ENCODE peak calls at places on chromosomes 4 and X, in ten cellular contexts. Y is aorta; D is neuronal stem cell; J is Peyer's patch; I is tibial nerve; M is tibial artery; G is transverse colon; B is CD8-positive, alpha-beta T cell; U is heart right ventricle; T is psoas muscle. E is an unnamed sample. For H3K4me1, the result is how much of the 10 kb centered on the place peaks cover.

GRCh38 chr4:41028392-41029076 is 185.8 kb downstream of the APBB2 start:
- DNase-seq in Y (no peak), D (no peak), J (no peak), I (no peak), M (no peak), G (no peak), B (no peak), U (no peak), T (no peak), E (no peak)

GRCh38 chr4:7048642-7049041 is 5.5 kb downstream of the TADA2B start:
- DNase-seq in Y (no peak), D (no peak), J (no peak), I (no peak), M (no peak), G (no peak), B (no peak), U (no peak), T (no peak), E (no peak)

GRCh38 chr4:82469776-82470345 is 39.5 kb downstream of the ENOPH1 start:
- DNase-seq in Y (no peak), D (no peak), J (no peak), I (no peak), M (no peak), G (no peak), B (no peak), U (no peak), T (no peak), E (no peak)

GRCh38 chrX:45134303-45134702 is 66.4 kb downstream of the DIPK2B start:
- DNase-seq in Y (no peak), D (no peak), J (no peak), I (no peak), M (no peak), G (no peak), B (no peak), U (peak), T (no peak), E (no peak)

GRCh38 chrX:71147496-71148277 is 3.0 kb downstream of the NLGN3 start:
- DNase-seq in Y (no peak), D (no peak), J (no peak), I (no peak), M (no peak), G (no peak), B (no peak), U (no peak), T (no peak), E (no peak)

GRCh38 chr4:99383833-99384392 is 31.4 kb upstream of the ADH1C start:
- DNase-seq in Y (peak), D (no peak), J (no peak), I (peak), M (peak), G (no peak), B (no peak), U (peak), T (peak), E (peak)

GRCh38 chr4:8646296-8647093 is 53.9 kb downstream of the CPZ start:
- DNase-seq in Y (no peak), D (peak), J (no peak), I (no peak), M (peak), G (no peak), B (no peak), U (peak), T (no peak), E (no peak)

GRCh38 chrX:154029439-154029838 is 9.7 kb upstream of the IRAK1 start:
- DNase-seq in Y (no peak), D (no peak), J (no peak), I (no peak), M (no peak), G (peak), B (no peak), U (no peak), T (no peak), E (no peak)

GRCh38 chrX:151753313-151754041 is 18.9 kb downstream of the CNGA2 start:
- DNase-seq in Y (peak), D (peak), J (no peak), I (peak), M (peak), G (peak), B (no peak), U (peak), T (peak), E (peak)

GRCh38 chr4:38605794-38606586 is 58.0 kb upstream of the KLF3 start:
- DNase-seq in Y (no peak), D (peak), J (no peak), I (no peak), M (no peak), G (peak), B (no peak), U (no peak), T (no peak), E (peak)

GRCh38 chr4:174284181-174284886 is 623 bp downstream of the CEP44 start:
- DNase-seq in Y (no peak), D (no peak), J (no peak), I (no peak), M (no peak), G (peak), B (no peak), U (no peak), T (no peak), E (no peak)

GRCh38 chr4:110742148-110742547 is 119.3 kb upstream of the PITX2 start:
- DNase-seq in Y (no peak), D (no peak), J (no peak), I (no peak), M (no peak), G (no peak), B (no peak), U (no peak), T (no peak), E (no peak)

GRCh38 chrX:151902813-151903591 is 9.7 kb upstream of the MAGEA4 start:
- DNase-seq in Y (peak), D (no peak), J (no peak), I (peak), M (peak), G (peak), B (no peak), U (peak), T (peak), E (peak)

GRCh38 chr4:55637272-55637820 is 1.2 kb upstream of the NMU start:
- DNase-seq in Y (no peak), D (no peak), J (no peak), I (no peak), M (no peak), G (no peak), B (no peak), U (no peak), T (no peak), E (no peak)

GRCh38 chr4:7902101-7902553 is 37.5 kb downstream of the AFAP1 start:
- DNase-seq in Y (no peak), D (no peak), J (no peak), I (no peak), M (no peak), G (no peak), B (no peak), U (no peak), T (no peak), E (no peak)

GRCh38 chrX:53237056-53237455 is 12.0 kb upstream of the KDM5C start:
- DNase-seq in Y (no peak), D (no peak), J (no peak), I (no peak), M (no peak), G (no peak), B (no peak), U (no peak), T (no peak), E (no peak)

GRCh38 chr4:11149612-11150259 is 279.0 kb downstream of the HS3ST1 start:
- DNase-seq in Y (no peak), D (no peak), J (no peak), I (no peak), M (no peak), G (no peak), B (no peak), U (no peak), T (no peak), E (no peak)

GRCh38 chr4:53346920-53347852 is 18.7 kb downstream of the SCFD2 start:
- DNase-seq in Y (no peak), D (no peak), J (no peak), I (no peak), M (no peak), G (no peak), B (no peak), U (peak), T (no peak), E (no peak)

GRCh38 chrX:49166914-49167739 is 4.6 kb downstream of the MAGIX start:
- DNase-seq in Y (peak), D (no peak), J (peak), I (peak), M (peak), G (peak), B (peak), U (peak), T (peak), E (peak)

GRCh38 chr4:4488405-4489404 is 53.1 kb downstream of the STX18 start:
- DNase-seq in Y (peak), D (peak), J (peak), I (peak), M (peak), G (peak), B (peak), U (peak), T (peak), E (peak)

GRCh38 chr4:90209922-90210321 is 82.7 kb downstream of the CCSER1 start:
- DNase-seq in Y (no peak), D (no peak), J (no peak), I (no peak), M (no peak), G (no peak), B (no peak), U (no peak), T (no peak), E (no peak)

GRCh38 chr4:112526061-112526460 is 10.1 kb upstream of the NEUROG2 start:
- DNase-seq in Y (no peak), D (no peak), J (no peak), I (no peak), M (no peak), G (no peak), B (no peak), U (no peak), T (no peak), E (no peak)

GRCh38 chr4:140809671-140810070 is 53.5 kb upstream of the TBC1D9 start:
- DNase-seq in Y (no peak), D (no peak), J (no peak), I (peak), M (no peak), G (no peak), B (no peak), U (no peak), T (no peak), E (no peak)

GRCh38 chrX:8462488-8462887 is 2.1 kb upstream of the VCX3B start:
- DNase-seq in Y (no peak), D (no peak), J (no peak), I (no peak), M (no peak), G (no peak), B (no peak), U (no peak), T (no peak), E (no peak)

GRCh38 chrX:68995780-68996551 is 167.1 kb downstream of the EFNB1 start:
- DNase-seq in Y (peak), D (no peak), J (no peak), I (peak), M (no peak), G (peak), B (no peak), U (peak), T (peak), E (no peak)

GRCh38 chrX:136780738-136781137 is at the start of gene ARHGEF6:
- DNase-seq in Y (no peak), D (no peak), J (peak), I (no peak), M (no peak), G (peak), B (peak), U (peak), T (no peak), E (no peak)

GRCh38 chrX:320126-320783 is 1.7 kb upstream of the GTPBP6 start:
- DNase-seq in Y (peak), D (no peak), J (no peak), I (no peak), M (peak), G (peak), B (no peak), U (no peak), T (peak), E (no peak)

GRCh38 chr4:74125072-74125471 is 26.1 kb upstream of the CXCL2 start:
- DNase-seq in Y (no peak), D (no peak), J (no peak), I (no peak), M (no peak), G (no peak), B (no peak), U (no peak), T (no peak), E (no peak)

GRCh38 chr4:70940134-70940533 is 38.0 kb downstream of the MOB1B start:
- DNase-seq in Y (no peak), D (no peak), J (no peak), I (no peak), M (no peak), G (no peak), B (no peak), U (no peak), T (no peak), E (no peak)

GRCh38 chr4:1543561-1543960 is 137.3 kb upstream of the NKX1-1 start:
- DNase-seq in Y (no peak), D (no peak), J (no peak), I (no peak), M (no peak), G (no peak), B (no peak), U (no peak), T (peak), E (no peak)

GRCh38 chr4:8435656-8436121 is 4.8 kb downstream of the ACOX3 start:
- DNase-seq in Y (no peak), D (no peak), J (peak), I (no peak), M (no peak), G (peak), B (no peak), U (no peak), T (no peak), E (no peak)

GRCh38 chr4:2858451-2859217 is 15.0 kb downstream of the ADD1 start:
- DNase-seq in Y (no peak), D (no peak), J (no peak), I (no peak), M (no peak), G (peak), B (no peak), U (no peak), T (no peak), E (peak)

GRCh38 chr4:2860391-2861348 is 17.0 kb downstream of the ADD1 start:
- DNase-seq in Y (no peak), D (no peak), J (no peak), I (no peak), M (no peak), G (no peak), B (no peak), U (peak), T (no peak), E (peak)

GRCh38 chr4:2857349-2857927 is 13.8 kb downstream of the ADD1 start:
- DNase-seq in Y (no peak), D (no peak), J (no peak), I (no peak), M (no peak), G (no peak), B (no peak), U (no peak), T (no peak), E (no peak)

GRCh38 chr4:2861631-2862436 is 18.2 kb downstream of the ADD1 start:
- DNase-seq in Y (no peak), D (no peak), J (no peak), I (no peak), M (no peak), G (no peak), B (no peak), U (no peak), T (no peak), E (no peak)

GRCh38 chr4:2859514-2859913 is 15.9 kb downstream of the ADD1 start:
- DNase-seq in Y (no peak), D (no peak), J (no peak), I (no peak), M (no peak), G (no peak), B (no peak), U (no peak), T (no peak), E (no peak)
- H3K4me1 ChIP-seq in Y (under half), D (under half), J (under half), I (under half), M (under half), G (half or more), B (half or more), U (under half), T (half or more), E (under half)

DNA sequence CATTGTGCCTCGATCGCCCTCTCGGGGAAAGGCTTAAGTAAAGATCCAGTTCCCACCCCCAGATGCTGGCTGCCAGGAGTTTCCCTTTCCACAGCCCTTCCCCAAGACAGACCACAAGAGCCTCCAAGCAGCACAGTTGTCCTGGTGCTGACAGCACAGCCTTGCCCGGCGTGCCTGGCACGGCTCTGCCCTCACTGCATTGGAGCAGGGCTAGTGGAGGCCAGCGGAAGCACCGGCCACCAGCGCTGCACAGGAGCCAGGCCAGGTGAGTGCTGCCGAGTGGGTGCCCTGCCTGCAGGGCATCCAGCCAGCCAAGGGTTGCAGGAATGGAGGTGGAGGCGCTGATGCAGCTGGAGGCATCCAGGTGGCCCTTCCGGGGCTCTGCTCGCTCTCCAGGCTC is 9.6 kb upstream of the MSANTD1 start:
- DNase-seq in Y (no peak), D (no peak), J (no peak), I (no peak), M (no peak), G (no peak), B (no peak), U (no peak), T (no peak), E (no peak)
- H3K4me1 ChIP-seq in Y (under half), D (under half), J (under half), I (under half), M (under half), G (under half), B (under half), U (under half), T (under half), E (under half)

GRCh38 chrX:118727686-118728339 is 407 bp downstream of the IL13RA1 start:
- DNase-seq in Y (peak), D (no peak), J (no peak), I (no peak), M (peak), G (peak), B (peak), U (peak), T (peak), E (no peak)

GRCh38 chrX:118723376-118723775 is 4.0 kb upstream of the IL13RA1 start:
- DNase-seq in Y (no peak), D (no peak), J (no peak), I (no peak), M (no peak), G (no peak), B (no peak), U (no peak), T (no peak), E (no peak)

GRCh38 chrX:118726887-118727685 is at the start of gene IL13RA1:
- DNase-seq in Y (peak), D (peak), J (peak), I (peak), M (peak), G (peak), B (peak), U (peak), T (peak), E (peak)

GRCh38 chrX:118724775-118725174 is 2.6 kb upstream of the IL13RA1 start:
- DNase-seq in Y (no peak), D (no peak), J (no peak), I (no peak), M (no peak), G (no peak), B (no peak), U (no peak), T (no peak), E (no peak)

DNA sequence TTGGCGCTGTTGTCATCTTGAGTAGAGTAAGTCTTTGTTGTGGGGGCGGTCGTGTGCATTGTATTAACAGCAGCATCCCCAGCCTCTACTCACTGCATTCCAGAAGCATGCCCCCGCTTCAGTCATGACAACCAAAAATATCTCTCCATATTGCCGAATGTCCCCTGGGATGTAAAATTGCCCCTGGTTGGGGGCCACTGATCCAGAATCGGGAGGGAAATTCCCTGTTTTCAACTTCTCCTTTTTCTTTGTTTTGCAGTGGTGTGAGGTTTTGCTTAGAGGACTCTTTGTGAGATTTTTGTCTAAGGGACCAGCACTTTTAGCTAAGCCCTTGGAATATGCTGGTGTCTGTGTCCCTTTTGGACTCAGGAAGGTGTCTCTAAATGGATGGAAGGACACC is 3.1 kb upstream of the IL13RA1 start:
- DNase-seq in Y (no peak), D (no peak), J (no peak), I (no peak), M (no peak), G (no peak), B (no peak), U (no peak), T (no peak), E (no peak)
- H3K4me1 ChIP-seq in Y (under half), D (under half), J (under half), I (under half), M (under half), G (under half), B (under half), U (under half), T (under half), E (under half)

GRCh38 chr4:144357970-144358369 is 217.5 kb upstream of the GYPA start:
- DNase-seq in Y (no peak), D (no peak), J (no peak), I (no peak), M (no peak), G (no peak), B (no peak), U (no peak), T (no peak), E (no peak)
- H3K4me1 ChIP-seq in Y (under half), D (under half), J (under half), I (under half), M (under half), G (under half), B (under half), U (under half), T (under half), E (under half)

GRCh38 chr4:85642356-85643100 is 167.6 kb downstream of the ARHGAP24 start:
- DNase-seq in Y (no peak), D (no peak), J (no peak), I (no peak), M (no peak), G (no peak), B (no peak), U (no peak), T (no peak), E (no peak)
- H3K4me1 ChIP-seq in Y (under half), D (under half), J (under half), I (under half), M (under half), G (under half), B (under half), U (under half), T (under half), E (under half)

GRCh38 chrX:72271812-72272211 is 5.2 kb downstream of the RPS4X start:
- DNase-seq in Y (no peak), D (no peak), J (no peak), I (no peak), M (no peak), G (no peak), B (no peak), U (no peak), T (no peak), E (no peak)

GRCh38 chrX:72273718-72274117 is 3.3 kb downstream of the RPS4X start:
- DNase-seq in Y (no peak), D (no peak), J (no peak), I (no peak), M (no peak), G (no peak), B (peak), U (no peak), T (no peak), E (no peak)

GRCh38 chrX:72272868-72273267 is 4.2 kb downstream of the RPS4X start:
- DNase-seq in Y (no peak), D (no peak), J (no peak), I (no peak), M (no peak), G (no peak), B (no peak), U (no peak), T (no peak), E (no peak)

GRCh38 chrX:72276478-72276953 is 532 bp downstream of the RPS4X start:
- DNase-seq in Y (no peak), D (no peak), J (no peak), I (no peak), M (no peak), G (no peak), B (no peak), U (peak), T (no peak), E (no peak)

DNA sequence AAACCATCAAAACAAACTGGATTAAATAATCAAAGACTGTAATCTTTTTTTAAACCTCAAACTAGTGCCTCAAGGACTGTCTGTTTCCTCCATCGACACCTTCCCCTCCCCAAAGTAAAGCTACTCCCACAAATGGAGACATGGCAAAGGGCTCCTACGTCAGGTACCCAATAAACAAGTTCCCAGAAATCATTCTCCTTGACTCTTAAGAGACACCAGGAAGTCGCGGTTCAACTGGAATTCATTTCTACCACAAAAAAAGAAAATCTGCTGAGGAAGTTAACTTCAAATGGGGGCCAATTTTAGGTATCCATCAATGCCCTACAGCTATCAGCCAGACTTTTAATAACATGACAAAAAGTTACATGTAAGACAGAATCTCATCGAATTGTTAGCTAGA is 2.5 kb downstream of the RPS4X start:
- DNase-seq in Y (no peak), D (no peak), J (no peak), I (no peak), M (no peak), G (no peak), B (no peak), U (no peak), T (no peak), E (no peak)
- H3K4me1 ChIP-seq in Y (under half), D (under half), J (under half), I (under half), M (under half), G (under half), B (under half), U (under half), T (under half), E (under half)

E was measured in right atrium auricular region.